ENCODE peak calls at places on chromosome 21, in nine cellular contexts. One of them, this sample, is unnamed. For H3K4me1, the result is how much of the 10 kb centered on the place peaks cover.

GRCh38 chr21:42264245-42265195 is 45.6 kb downstream of the ABCG1 start:
- DNase-seq in MM.1S: no peak
- DNase-seq in right lobe of liver: no peak
- DNase-seq in sigmoid colon: no peak
- DNase-seq in PC-9: no peak
- DNase-seq in GM23338: no peak
- DNase-seq in left ventricle myocardium inferior: no peak
- DNase-seq in breast epithelium: no peak
- DNase-seq in thoracic aorta: no peak
- DNase-seq in this sample: no peak

GRCh38 chr21:41429305-41429704 is 3.3 kb downstream of the MX1 start:
- DNase-seq in MM.1S: no peak
- DNase-seq in right lobe of liver: no peak
- DNase-seq in sigmoid colon: no peak
- DNase-seq in PC-9: no peak
- DNase-seq in GM23338: no peak
- DNase-seq in left ventricle myocardium inferior: no peak
- DNase-seq in breast epithelium: no peak
- DNase-seq in thoracic aorta: no peak
- DNase-seq in this sample: no peak

GRCh38 chr21:26528882-26529281 is 44.2 kb downstream of the CYYR1 start:
- DNase-seq in MM.1S: no peak
- DNase-seq in right lobe of liver: no peak
- DNase-seq in sigmoid colon: no peak
- DNase-seq in PC-9: no peak
- DNase-seq in GM23338: no peak
- DNase-seq in left ventricle myocardium inferior: no peak
- DNase-seq in breast epithelium: no peak
- DNase-seq in thoracic aorta: no peak
- DNase-seq in this sample: no peak

GRCh38 chr21:29860346-29860745 is 79.5 kb downstream of the GRIK1 start:
- DNase-seq in MM.1S: no peak
- DNase-seq in right lobe of liver: no peak
- DNase-seq in sigmoid colon: no peak
- DNase-seq in PC-9: no peak
- DNase-seq in GM23338: no peak
- DNase-seq in left ventricle myocardium inferior: no peak
- DNase-seq in breast epithelium: no peak
- DNase-seq in thoracic aorta: no peak
- DNase-seq in this sample: no peak

GRCh38 chr21:35050348-35051286 is 1.5 kb upstream of the RUNX1 start:
- DNase-seq in MM.1S: peak
- DNase-seq in right lobe of liver: no peak
- DNase-seq in sigmoid colon: peak
- DNase-seq in PC-9: peak
- DNase-seq in GM23338: no peak
- DNase-seq in left ventricle myocardium inferior: no peak
- DNase-seq in breast epithelium: no peak
- DNase-seq in thoracic aorta: no peak
- DNase-seq in this sample: no peak

GRCh38 chr21:35265170-35265877 is 216.2 kb upstream of the RUNX1 start:
- DNase-seq in MM.1S: no peak
- DNase-seq in right lobe of liver: no peak
- DNase-seq in sigmoid colon: no peak
- DNase-seq in PC-9: peak
- DNase-seq in GM23338: no peak
- DNase-seq in left ventricle myocardium inferior: no peak
- DNase-seq in breast epithelium: no peak
- DNase-seq in thoracic aorta: no peak
- DNase-seq in this sample: no peak

GRCh38 chr21:42360317-42360716 is 6.0 kb downstream of the TFF1 start:
- DNase-seq in MM.1S: no peak
- DNase-seq in right lobe of liver: peak
- DNase-seq in sigmoid colon: no peak
- DNase-seq in PC-9: no peak
- DNase-seq in GM23338: peak
- DNase-seq in left ventricle myocardium inferior: no peak
- DNase-seq in breast epithelium: no peak
- DNase-seq in thoracic aorta: no peak
- DNase-seq in this sample: peak

GRCh38 chr21:36097427-36098230 is 27.8 kb downstream of the CBR1 start:
- DNase-seq in MM.1S: no peak
- DNase-seq in right lobe of liver: no peak
- DNase-seq in sigmoid colon: no peak
- DNase-seq in PC-9: no peak
- DNase-seq in GM23338: no peak
- DNase-seq in left ventricle myocardium inferior: no peak
- DNase-seq in breast epithelium: no peak
- DNase-seq in thoracic aorta: no peak
- DNase-seq in this sample: no peak

DNA sequence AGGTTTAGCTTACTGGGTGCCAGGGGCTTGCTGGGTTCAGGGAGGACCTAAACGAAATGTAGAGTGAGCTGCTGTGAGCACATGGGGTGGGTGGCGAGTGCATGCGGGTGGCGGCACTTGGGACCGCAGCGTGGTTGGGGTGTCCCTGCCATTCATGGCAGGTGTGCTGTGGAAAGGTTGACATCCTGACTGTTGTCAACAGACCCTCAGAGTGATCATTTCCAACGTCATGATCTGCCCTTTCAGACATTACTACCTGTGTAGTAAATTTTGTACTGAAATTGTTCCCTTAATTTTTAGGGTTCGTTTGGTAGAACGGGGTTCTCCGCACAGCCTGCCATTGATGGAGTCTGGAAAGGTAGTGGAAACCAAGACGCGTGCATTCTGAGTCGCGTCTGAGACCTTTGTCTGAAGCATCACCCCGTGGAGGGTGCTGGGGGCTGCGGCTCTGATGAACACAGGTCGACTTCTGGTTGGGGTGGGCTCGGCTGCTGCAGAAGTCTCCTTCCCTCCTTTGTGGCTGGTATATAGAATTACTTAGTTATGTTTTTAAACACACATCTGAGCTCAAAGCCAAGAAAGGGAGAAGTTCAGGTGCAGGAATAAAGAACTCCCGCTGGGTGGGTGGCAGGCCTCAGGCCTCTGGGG is 43.3 kb downstream of the S100B start:
- DNase-seq in MM.1S: no peak
- DNase-seq in right lobe of liver: peak
- DNase-seq in sigmoid colon: no peak
- DNase-seq in PC-9: no peak
- DNase-seq in GM23338: no peak
- DNase-seq in left ventricle myocardium inferior: no peak
- DNase-seq in breast epithelium: no peak
- DNase-seq in thoracic aorta: no peak
- DNase-seq in this sample: no peak
- H3K4me1 ChIP-seq in MM.1S: under half
- H3K4me1 ChIP-seq in right lobe of liver: under half
- H3K4me1 ChIP-seq in sigmoid colon: under half
- H3K4me1 ChIP-seq in PC-9: under half
- H3K4me1 ChIP-seq in GM23338: under half
- H3K4me1 ChIP-seq in left ventricle myocardium inferior: under half
- H3K4me1 ChIP-seq in breast epithelium: under half
- H3K4me1 ChIP-seq in thoracic aorta: under half
- H3K4me1 ChIP-seq in this sample: under half

GRCh38 chr21:37206531-37206930 is 60.6 kb downstream of the VPS26C start:
- DNase-seq in MM.1S: no peak
- DNase-seq in right lobe of liver: no peak
- DNase-seq in sigmoid colon: no peak
- DNase-seq in PC-9: no peak
- DNase-seq in GM23338: no peak
- DNase-seq in left ventricle myocardium inferior: no peak
- DNase-seq in breast epithelium: no peak
- DNase-seq in thoracic aorta: no peak
- DNase-seq in this sample: no peak

GRCh38 chr21:37208056-37208705 is 59.0 kb downstream of the VPS26C start:
- DNase-seq in MM.1S: peak
- DNase-seq in right lobe of liver: peak
- DNase-seq in sigmoid colon: no peak
- DNase-seq in PC-9: no peak
- DNase-seq in GM23338: no peak
- DNase-seq in left ventricle myocardium inferior: peak
- DNase-seq in breast epithelium: peak
- DNase-seq in thoracic aorta: peak
- DNase-seq in this sample: peak

GRCh38 chr21:37208741-37209225 is 58.4 kb downstream of the VPS26C start:
- DNase-seq in MM.1S: no peak
- DNase-seq in right lobe of liver: no peak
- DNase-seq in sigmoid colon: no peak
- DNase-seq in PC-9: no peak
- DNase-seq in GM23338: no peak
- DNase-seq in left ventricle myocardium inferior: no peak
- DNase-seq in breast epithelium: no peak
- DNase-seq in thoracic aorta: no peak
- DNase-seq in this sample: peak

GRCh38 chr21:37210017-37210593 is 57.0 kb downstream of the VPS26C start:
- DNase-seq in MM.1S: no peak
- DNase-seq in right lobe of liver: no peak
- DNase-seq in sigmoid colon: no peak
- DNase-seq in PC-9: no peak
- DNase-seq in GM23338: no peak
- DNase-seq in left ventricle myocardium inferior: no peak
- DNase-seq in breast epithelium: no peak
- DNase-seq in thoracic aorta: no peak
- DNase-seq in this sample: no peak

DNA sequence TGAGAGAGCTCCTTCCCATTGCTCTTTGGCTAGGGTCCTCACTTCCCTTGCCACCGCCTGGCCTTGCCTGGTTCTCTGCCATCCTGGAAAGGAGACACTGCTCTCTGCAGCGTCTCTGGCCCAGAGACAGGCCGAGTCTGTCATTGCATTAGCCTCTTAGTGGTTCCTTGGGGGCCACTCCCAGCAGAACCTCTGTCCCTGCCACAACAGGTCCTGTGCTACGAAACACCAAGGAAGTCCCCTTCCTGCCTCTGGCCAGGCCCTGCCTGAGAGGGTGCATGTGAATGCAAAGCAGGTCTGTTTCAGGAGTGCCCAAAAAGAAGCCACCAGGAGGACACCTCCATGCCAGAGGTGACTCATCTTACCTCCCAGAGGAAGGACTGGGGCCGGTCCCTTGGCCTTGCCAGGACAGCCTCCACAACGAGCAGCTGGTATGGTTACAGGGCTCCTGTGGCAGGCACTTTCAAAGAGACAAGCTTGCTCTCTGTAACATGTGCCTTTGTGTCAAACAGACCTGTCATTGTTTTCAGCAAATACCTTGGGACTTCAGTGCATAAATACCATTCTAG is 59.6 kb downstream of the VPS26C start:
- DNase-seq in MM.1S: peak
- DNase-seq in right lobe of liver: no peak
- DNase-seq in sigmoid colon: no peak
- DNase-seq in PC-9: no peak
- DNase-seq in GM23338: no peak
- DNase-seq in left ventricle myocardium inferior: no peak
- DNase-seq in breast epithelium: peak
- DNase-seq in thoracic aorta: no peak
- DNase-seq in this sample: no peak
- H3K4me3 ChIP-seq in MM.1S: peak
- H3K4me3 ChIP-seq in right lobe of liver: no peak
- H3K4me3 ChIP-seq in sigmoid colon: no peak
- H3K4me3 ChIP-seq in PC-9: no peak
- H3K4me3 ChIP-seq in GM23338: no peak
- H3K4me3 ChIP-seq in left ventricle myocardium inferior: peak
- H3K4me3 ChIP-seq in breast epithelium: peak
- H3K4me3 ChIP-seq in thoracic aorta: peak
- H3K4me3 ChIP-seq in this sample: no peak

DNA sequence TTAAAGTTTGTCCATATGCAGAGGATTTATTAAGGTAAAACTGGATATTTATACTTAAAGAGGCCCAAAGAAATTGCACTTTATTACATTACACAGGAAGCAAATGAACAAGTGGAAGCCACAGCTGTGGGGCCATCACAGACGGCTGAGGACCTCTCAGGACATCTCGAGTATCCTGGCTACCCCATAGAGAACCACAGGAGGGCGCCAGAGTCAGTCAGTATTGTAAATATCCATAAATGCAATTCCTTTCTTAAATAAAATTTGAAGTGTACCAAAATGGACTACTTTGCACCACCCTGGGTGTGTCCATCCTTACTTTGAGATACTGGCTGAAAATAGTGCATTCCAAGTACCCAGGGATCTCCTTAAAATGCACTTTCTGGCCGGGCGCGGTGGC is 257.2 kb downstream of the MRPL39 start:
- DNase-seq in MM.1S: no peak
- DNase-seq in right lobe of liver: no peak
- DNase-seq in sigmoid colon: no peak
- DNase-seq in PC-9: no peak
- DNase-seq in GM23338: peak
- DNase-seq in left ventricle myocardium inferior: no peak
- DNase-seq in breast epithelium: no peak
- DNase-seq in thoracic aorta: no peak
- DNase-seq in this sample: no peak
- TF ChIP-seq CTCF in MM.1S: peak
- TF ChIP-seq CTCF in right lobe of liver: no peak
- TF ChIP-seq CTCF in sigmoid colon: no peak
- TF ChIP-seq CTCF in PC-9: peak
- TF ChIP-seq CTCF in GM23338: peak
- TF ChIP-seq CTCF in left ventricle myocardium inferior: no peak
- TF ChIP-seq CTCF in breast epithelium: no peak
- TF ChIP-seq CTCF in thoracic aorta: no peak
- TF ChIP-seq CTCF in this sample: peak

GRCh38 chr21:44354775-44355771 is 1.7 kb downstream of the TRPM2 start:
- DNase-seq in MM.1S: peak
- DNase-seq in right lobe of liver: no peak
- DNase-seq in sigmoid colon: no peak
- DNase-seq in PC-9: no peak
- DNase-seq in GM23338: no peak
- DNase-seq in left ventricle myocardium inferior: no peak
- DNase-seq in breast epithelium: no peak
- DNase-seq in thoracic aorta: no peak
- DNase-seq in this sample: peak

GRCh38 chr21:44351535-44352252 is 1.7 kb upstream of the TRPM2 start:
- DNase-seq in MM.1S: no peak
- DNase-seq in right lobe of liver: peak
- DNase-seq in sigmoid colon: no peak
- DNase-seq in PC-9: no peak
- DNase-seq in GM23338: no peak
- DNase-seq in left ventricle myocardium inferior: no peak
- DNase-seq in breast epithelium: no peak
- DNase-seq in thoracic aorta: no peak
- DNase-seq in this sample: peak

GRCh38 chr21:44352253-44352860 is 1.1 kb upstream of the TRPM2 start:
- DNase-seq in MM.1S: no peak
- DNase-seq in right lobe of liver: peak
- DNase-seq in sigmoid colon: no peak
- DNase-seq in PC-9: no peak
- DNase-seq in GM23338: no peak
- DNase-seq in left ventricle myocardium inferior: no peak
- DNase-seq in breast epithelium: no peak
- DNase-seq in thoracic aorta: no peak
- DNase-seq in this sample: peak

GRCh38 chr21:44353200-44353970 is at the start of gene TRPM2:
- DNase-seq in MM.1S: no peak
- DNase-seq in right lobe of liver: peak
- DNase-seq in sigmoid colon: no peak
- DNase-seq in PC-9: no peak
- DNase-seq in GM23338: no peak
- DNase-seq in left ventricle myocardium inferior: peak
- DNase-seq in breast epithelium: no peak
- DNase-seq in thoracic aorta: no peak
- DNase-seq in this sample: peak

DNA sequence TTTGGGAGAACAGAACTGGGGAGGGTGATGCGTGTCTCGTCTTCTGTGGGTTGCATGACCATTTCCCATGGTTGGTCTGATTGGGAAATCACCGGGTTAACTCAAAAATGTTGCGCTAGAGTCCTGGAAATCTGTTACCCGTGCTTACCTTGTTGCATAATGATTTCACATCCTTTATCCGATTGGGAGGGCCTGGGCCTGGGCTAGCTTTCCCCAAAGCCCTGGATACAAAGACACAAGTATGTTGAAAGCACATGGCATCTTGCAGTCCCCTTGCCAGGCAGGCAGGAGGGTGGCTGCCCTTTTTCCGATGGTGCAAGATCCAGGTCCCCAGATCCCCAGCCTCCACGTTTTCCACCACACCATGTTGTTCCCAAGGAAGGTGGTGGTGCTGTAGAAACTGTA is 582 bp downstream of the TRPM2 start:
- DNase-seq in MM.1S: no peak
- DNase-seq in right lobe of liver: no peak
- DNase-seq in sigmoid colon: no peak
- DNase-seq in PC-9: no peak
- DNase-seq in GM23338: no peak
- DNase-seq in left ventricle myocardium inferior: no peak
- DNase-seq in breast epithelium: no peak
- DNase-seq in thoracic aorta: no peak
- DNase-seq in this sample: no peak
- H3K4me1 ChIP-seq in MM.1S: under half
- H3K4me1 ChIP-seq in right lobe of liver: under half
- H3K4me1 ChIP-seq in sigmoid colon: under half
- H3K4me1 ChIP-seq in PC-9: under half
- H3K4me1 ChIP-seq in GM23338: under half
- H3K4me1 ChIP-seq in left ventricle myocardium inferior: under half
- H3K4me1 ChIP-seq in breast epithelium: under half
- H3K4me1 ChIP-seq in thoracic aorta: under half
- H3K4me1 ChIP-seq in this sample: under half

This sample was measured in kidney.